ENCODE peak calls at places on chromosomes 6 and 20, in four cellular contexts. M is CD4-positive, alpha-beta T cell; T is fibroblast of mammary gland; Q is stomach. A is an unnamed sample.

GRCh38 chr20:18621004-18621403 is 33.1 kb downstream of the DTD1 start:
- DNase-seq in M (no peak), T (no peak), Q (no peak), A (no peak)

GRCh38 chr20:56348746-56349145 is 10.0 kb upstream of the FAM210B start:
- DNase-seq in M (no peak), T (peak), Q (no peak), A (no peak)

GRCh38 chr6:8481727-8482126 is 46.4 kb upstream of the SLC35B3 start:
- DNase-seq in T (peak), Q (no peak), M (no peak), A (no peak)

GRCh38 chr6:90466191-90466940 is 120.5 kb downstream of the MAP3K7 start:
- DNase-seq in M (no peak), T (peak), Q (no peak), A (no peak)

GRCh38 chr6:25973923-25974555 is 11.4 kb downstream of the TRIM38 start:
- DNase-seq in M (no peak), Q (peak), T (no peak), A (no peak)

GRCh38 chr20:43040427-43040826 is 149.3 kb downstream of the PTPRT start:
- DNase-seq in T (no peak), M (no peak), Q (no peak), A (peak)

GRCh38 chr6:169864148-169865030 is 113.0 kb downstream of the ERMARD start:
- DNase-seq in T (no peak), M (no peak), Q (peak), A (no peak)

GRCh38 chr20:59335401-59335800 is 35.0 kb downstream of the EDN3 start:
- DNase-seq in M (no peak), T (no peak), Q (no peak), A (no peak)

GRCh38 chr6:168658059-168658458 is 217.1 kb downstream of the SMOC2 start:
- DNase-seq in T (no peak), M (no peak), Q (no peak), A (no peak)

GRCh38 chr6:38673397-38674165 is 29.4 kb downstream of the GLO1 start:
- DNase-seq in T (no peak), M (no peak), Q (no peak), A (no peak)

GRCh38 chr6:158415666-158416065 is 103.4 kb downstream of the TULP4 start:
- DNase-seq in Q (no peak), M (no peak), T (no peak), A (no peak)

GRCh38 chr6:135657207-135657606 is 159.7 kb upstream of the AHI1 start:
- DNase-seq in Q (no peak), T (no peak), M (no peak), A (no peak)

GRCh38 chr6:167275001-167275400 is 16.1 kb upstream of the UNC93A start:
- DNase-seq in M (no peak), T (no peak), Q (no peak), A (no peak)

GRCh38 chr6:121187200-121187832 is 147.0 kb downstream of the TBC1D32 start:
- DNase-seq in M (no peak), T (no peak), Q (no peak), A (no peak)

GRCh38 chr20:37932919-37933318 is 30.0 kb downstream of the VSTM2L start:
- DNase-seq in Q (no peak), M (no peak), T (no peak), A (no peak)

GRCh38 chr20:6295477-6296256 is 172.8 kb upstream of the FERMT1 start:
- DNase-seq in T (no peak), Q (no peak), M (no peak), A (no peak)

GRCh38 chr20:50652702-50653294 is 38.5 kb downstream of the RIPOR3 start:
- DNase-seq in T (no peak), M (no peak), Q (no peak), A (no peak)

GRCh38 chr6:27553123-27553904 is 80.4 kb upstream of the ZNF184 start:
- DNase-seq in T (peak), M (no peak), Q (no peak), A (peak)

GRCh38 chr20:768426-768978 is at the start of gene SLC52A3:
- DNase-seq in T (no peak), M (no peak), Q (peak), A (no peak)
- TF ChIP-seq CTCF in T (peak), M (no peak), Q (no peak), A (peak)

GRCh38 chr6:162181741-162182401 is 545.7 kb downstream of the PRKN start:
- DNase-seq in T (peak), M (no peak), Q (no peak), A (no peak)

GRCh38 chr6:162178266-162178665 is 549.3 kb downstream of the PRKN start:
- DNase-seq in Q (no peak), M (no peak), T (no peak), A (no peak)

GRCh38 chr6:162179196-162179951 is 548.2 kb downstream of the PRKN start:
- DNase-seq in M (no peak), Q (no peak), T (no peak), A (no peak)

GRCh38 chr6:162178666-162179065 is 548.9 kb downstream of the PRKN start:
- DNase-seq in M (no peak), Q (no peak), T (no peak), A (no peak)

DNA sequence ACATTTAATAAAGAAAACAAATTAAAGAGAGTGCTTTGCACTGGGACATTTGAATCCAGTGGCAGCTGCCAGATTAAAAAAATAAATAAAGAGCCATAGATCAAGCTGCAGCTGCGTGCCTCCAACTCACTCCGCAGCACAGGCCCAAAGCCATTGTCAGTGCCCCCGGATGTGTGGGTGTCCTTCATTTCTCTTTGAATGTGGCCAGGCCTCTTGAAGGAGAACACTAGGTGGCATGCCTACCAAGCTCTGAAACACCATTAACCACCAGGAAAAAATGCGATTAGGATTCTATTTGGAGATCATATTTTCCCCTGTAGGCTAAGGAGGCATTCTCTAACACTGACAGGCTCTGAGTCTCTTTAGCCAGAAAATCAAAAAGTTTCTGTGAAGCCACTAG is 549.8 kb downstream of the PRKN start:
- DNase-seq in T (peak), Q (no peak), M (no peak), A (no peak)
- TF ChIP-seq CTCF in T (peak), Q (no peak), M (no peak), A (peak)

GRCh38 chr6:33417903-33418689 is at the start of gene CUTA:
- DNase-seq in T (peak), Q (peak), M (peak), A (peak)
- TF ChIP-seq CTCF in T (no peak), Q (no peak), M (peak), A (peak)

DNA sequence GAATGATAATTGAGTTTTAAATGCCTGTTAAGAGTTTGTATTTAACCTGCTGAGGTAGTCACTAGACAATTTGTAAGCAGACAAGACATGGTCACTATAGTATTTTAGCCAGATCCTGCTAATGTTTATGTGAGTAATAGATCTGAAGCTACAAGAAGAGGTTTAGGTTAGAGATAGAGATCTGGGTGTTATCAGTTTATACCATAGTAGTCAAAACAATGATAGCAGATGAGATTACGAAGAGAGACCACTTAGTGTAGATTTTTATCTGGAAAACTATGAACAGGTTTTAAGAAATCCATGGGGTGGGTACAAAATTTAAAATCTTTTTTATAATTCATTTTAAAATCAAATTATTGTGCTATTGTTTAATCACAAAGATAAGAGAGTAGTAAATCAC is 47.5 kb downstream of the PHIP start:
- DNase-seq in M (no peak), T (no peak), Q (no peak), A (no peak)
- TF ChIP-seq CTCF in M (no peak), T (no peak), Q (no peak), A (no peak)

GRCh38 chr6:98039876-98040605 is 757.0 kb upstream of the MMS22L start:
- DNase-seq in Q (no peak), T (peak), M (no peak), A (no peak)
- TF ChIP-seq CTCF in Q (no peak), T (peak), M (no peak), A (peak)

DNA sequence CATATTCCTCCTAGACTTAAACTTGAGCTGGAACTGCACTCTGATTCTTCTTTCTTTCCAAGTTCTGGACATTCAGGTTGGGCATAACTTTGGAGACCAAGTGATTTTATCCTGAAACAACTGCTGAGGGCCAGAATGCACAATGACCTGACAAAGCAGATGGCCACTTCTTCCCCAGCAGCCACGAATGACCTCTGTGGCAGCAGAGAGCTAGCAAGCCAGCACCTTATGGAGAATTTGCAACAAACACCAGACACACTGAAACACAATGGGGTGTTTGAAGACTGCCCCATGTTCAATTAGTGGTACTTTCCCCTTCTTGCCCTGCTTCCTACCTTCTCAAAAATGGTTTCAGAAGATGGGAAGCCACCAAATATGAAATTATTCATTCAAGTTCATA is 4.2 kb upstream of the TENT5A start:
- DNase-seq in Q (no peak), M (no peak), T (no peak), A (no peak)
- TF ChIP-seq CTCF in Q (no peak), M (no peak), T (no peak), A (no peak)

GRCh38 chr20:25249198-25249931 is 1.5 kb downstream of the PYGB start:
- DNase-seq in Q (no peak), M (no peak), T (peak), A (no peak)
- TF ChIP-seq CTCF in Q (no peak), M (no peak), T (peak), A (no peak)

DNA sequence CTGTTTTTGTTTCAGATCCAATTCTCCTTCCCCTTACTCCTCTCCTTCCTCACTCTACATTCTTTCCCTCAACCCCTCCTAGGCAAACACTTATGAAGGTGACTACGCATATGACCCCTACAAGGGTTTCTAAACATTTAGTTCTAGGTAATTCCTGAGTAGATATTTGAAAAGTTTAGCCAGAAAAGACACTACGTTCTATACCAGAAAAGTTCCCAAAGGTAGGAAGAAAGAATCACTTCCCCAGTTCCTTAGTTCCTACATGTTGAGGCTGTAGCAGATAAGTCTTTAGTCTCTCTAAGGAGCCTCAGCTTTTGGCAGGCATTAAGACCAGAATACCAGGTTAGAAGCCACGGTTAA is 11.6 kb downstream of the POU3F2 start:
- DNase-seq in M (no peak), Q (no peak), T (no peak), A (no peak)
- TF ChIP-seq CTCF in M (peak), Q (no peak), T (no peak), A (no peak)

A was measured in neural crest cell.